ENCODE peak calls at places on chromosomes 4 and X, in four cellular contexts. One of them, this sample, is unnamed.

GRCh38 chr4:56613101-56613862 is 67.8 kb downstream of the HOPX start:
- DNase-seq in NCI-H1105 treated with DMSO at 0.1 percent for 48 hours: no peak
- DNase-seq in neural crest cell: no peak
- DNase-seq in NCI-H1417 treated with DMSO at 0.1 percent for 48 hours: no peak
- DNase-seq in this sample: no peak

GRCh38 chr4:152956650-152957436 is 20.7 kb downstream of the FHDC1 start:
- DNase-seq in NCI-H1105 treated with DMSO at 0.1 percent for 48 hours: no peak
- DNase-seq in NCI-H1417 treated with DMSO at 0.1 percent for 48 hours: no peak
- DNase-seq in neural crest cell: no peak
- DNase-seq in this sample: no peak

GRCh38 chr4:730511-730910 is 24.9 kb downstream of the PCGF3 start:
- DNase-seq in NCI-H1105 treated with DMSO at 0.1 percent for 48 hours: no peak
- DNase-seq in neural crest cell: no peak
- DNase-seq in NCI-H1417 treated with DMSO at 0.1 percent for 48 hours: no peak
- DNase-seq in this sample: no peak

GRCh38 chrX:20545538-20545937 is 278.8 kb upstream of the RPS6KA3 start:
- DNase-seq in neural crest cell: no peak
- DNase-seq in NCI-H1417 treated with DMSO at 0.1 percent for 48 hours: no peak
- DNase-seq in NCI-H1105 treated with DMSO at 0.1 percent for 48 hours: no peak
- DNase-seq in this sample: no peak

GRCh38 chr4:141933978-141934377 is 297.6 kb downstream of the IL15 start:
- DNase-seq in neural crest cell: no peak
- DNase-seq in NCI-H1105 treated with DMSO at 0.1 percent for 48 hours: no peak
- DNase-seq in NCI-H1417 treated with DMSO at 0.1 percent for 48 hours: no peak
- DNase-seq in this sample: no peak

GRCh38 chr4:112201915-112202505 is 29.6 kb upstream of the AP1AR start:
- DNase-seq in neural crest cell: no peak
- DNase-seq in NCI-H1105 treated with DMSO at 0.1 percent for 48 hours: no peak
- DNase-seq in NCI-H1417 treated with DMSO at 0.1 percent for 48 hours: no peak
- DNase-seq in this sample: no peak

GRCh38 chrX:41720125-41720780 is 3.7 kb upstream of the GPR82 start:
- DNase-seq in neural crest cell: no peak
- DNase-seq in NCI-H1105 treated with DMSO at 0.1 percent for 48 hours: no peak
- DNase-seq in NCI-H1417 treated with DMSO at 0.1 percent for 48 hours: no peak
- DNase-seq in this sample: peak; percentile 54

GRCh38 chr4:27068151-27068862 is 207.7 kb downstream of the STIM2 start:
- DNase-seq in NCI-H1417 treated with DMSO at 0.1 percent for 48 hours: no peak
- DNase-seq in neural crest cell: no peak
- DNase-seq in NCI-H1105 treated with DMSO at 0.1 percent for 48 hours: no peak
- DNase-seq in this sample: no peak

GRCh38 chr4:19177616-19178015 is 1074.1 kb upstream of the SLIT2 start:
- DNase-seq in neural crest cell: no peak
- DNase-seq in NCI-H1417 treated with DMSO at 0.1 percent for 48 hours: no peak
- DNase-seq in NCI-H1105 treated with DMSO at 0.1 percent for 48 hours: no peak
- DNase-seq in this sample: no peak

GRCh38 chrX:80430826-80431501 is 10.7 kb downstream of the TENT5D start:
- DNase-seq in neural crest cell: no peak
- DNase-seq in NCI-H1105 treated with DMSO at 0.1 percent for 48 hours: no peak
- DNase-seq in NCI-H1417 treated with DMSO at 0.1 percent for 48 hours: no peak
- DNase-seq in this sample: no peak

GRCh38 chr4:186809070-186809469 is 85.4 kb upstream of the FAT1 start:
- DNase-seq in NCI-H1105 treated with DMSO at 0.1 percent for 48 hours: no peak
- DNase-seq in neural crest cell: no peak
- DNase-seq in NCI-H1417 treated with DMSO at 0.1 percent for 48 hours: no peak
- DNase-seq in this sample: no peak

GRCh38 chr4:25358515-25359275 is 18.4 kb upstream of the ANAPC4 start:
- DNase-seq in NCI-H1105 treated with DMSO at 0.1 percent for 48 hours: no peak
- DNase-seq in neural crest cell: no peak
- DNase-seq in NCI-H1417 treated with DMSO at 0.1 percent for 48 hours: no peak
- DNase-seq in this sample: no peak

GRCh38 chr4:184100297-184100885 is 117.3 kb downstream of the ENPP6 start:
- DNase-seq in NCI-H1417 treated with DMSO at 0.1 percent for 48 hours: no peak
- DNase-seq in NCI-H1105 treated with DMSO at 0.1 percent for 48 hours: no peak
- DNase-seq in neural crest cell: peak; percentile 67
- DNase-seq in this sample: no peak

GRCh38 chr4:7761720-7762119 is 177.9 kb downstream of the AFAP1 start:
- DNase-seq in neural crest cell: peak; percentile 68
- DNase-seq in NCI-H1105 treated with DMSO at 0.1 percent for 48 hours: no peak
- DNase-seq in NCI-H1417 treated with DMSO at 0.1 percent for 48 hours: no peak
- DNase-seq in this sample: peak; percentile 22

GRCh38 chrX:15815779-15816452 is 25.6 kb downstream of the ZRSR2 start:
- DNase-seq in NCI-H1105 treated with DMSO at 0.1 percent for 48 hours: no peak
- DNase-seq in NCI-H1417 treated with DMSO at 0.1 percent for 48 hours: no peak
- DNase-seq in neural crest cell: peak; percentile 8
- DNase-seq in this sample: no peak

GRCh38 chr4:165367040-165367439 is 11.8 kb upstream of the CPE start:
- DNase-seq in neural crest cell: no peak
- DNase-seq in NCI-H1105 treated with DMSO at 0.1 percent for 48 hours: no peak
- DNase-seq in NCI-H1417 treated with DMSO at 0.1 percent for 48 hours: no peak
- DNase-seq in this sample: no peak

GRCh38 chrX:9651737-9652136 is 113.9 kb downstream of the GPR143 start:
- DNase-seq in NCI-H1417 treated with DMSO at 0.1 percent for 48 hours: no peak
- DNase-seq in neural crest cell: no peak
- DNase-seq in NCI-H1105 treated with DMSO at 0.1 percent for 48 hours: no peak
- DNase-seq in this sample: no peak

GRCh38 chr4:109912706-109913621 is at the start of gene EGF:
- DNase-seq in NCI-H1417 treated with DMSO at 0.1 percent for 48 hours: no peak
- DNase-seq in neural crest cell: no peak
- DNase-seq in NCI-H1105 treated with DMSO at 0.1 percent for 48 hours: no peak
- DNase-seq in this sample: no peak

GRCh38 chr4:169100656-169101055 is 90.6 kb upstream of the CBR4 start:
- DNase-seq in NCI-H1105 treated with DMSO at 0.1 percent for 48 hours: no peak
- DNase-seq in NCI-H1417 treated with DMSO at 0.1 percent for 48 hours: no peak
- DNase-seq in neural crest cell: no peak
- DNase-seq in this sample: no peak

GRCh38 chr4:139736257-139736626 is 70.6 kb downstream of the MGST2 start:
- DNase-seq in neural crest cell: no peak
- DNase-seq in NCI-H1105 treated with DMSO at 0.1 percent for 48 hours: no peak
- DNase-seq in NCI-H1417 treated with DMSO at 0.1 percent for 48 hours: no peak
- DNase-seq in this sample: no peak

GRCh38 chrX:119417842-119418241 is 18.7 kb downstream of the SLC25A43 start:
- DNase-seq in neural crest cell: no peak
- DNase-seq in NCI-H1105 treated with DMSO at 0.1 percent for 48 hours: no peak
- DNase-seq in NCI-H1417 treated with DMSO at 0.1 percent for 48 hours: no peak
- DNase-seq in this sample: no peak

GRCh38 chrX:776529-777230 is 146.1 kb downstream of the SHOX start:
- DNase-seq in neural crest cell: no peak
- DNase-seq in NCI-H1417 treated with DMSO at 0.1 percent for 48 hours: no peak
- DNase-seq in NCI-H1105 treated with DMSO at 0.1 percent for 48 hours: no peak
- DNase-seq in this sample: no peak

GRCh38 chr4:22471999-22472434 is 43.8 kb downstream of the ADGRA3 start:
- DNase-seq in NCI-H1417 treated with DMSO at 0.1 percent for 48 hours: no peak
- DNase-seq in neural crest cell: no peak
- DNase-seq in NCI-H1105 treated with DMSO at 0.1 percent for 48 hours: no peak
- DNase-seq in this sample: no peak

GRCh38 chrX:150155396-150156048 is 207.6 kb upstream of the MAMLD1 start:
- DNase-seq in neural crest cell: no peak
- DNase-seq in NCI-H1417 treated with DMSO at 0.1 percent for 48 hours: no peak
- DNase-seq in NCI-H1105 treated with DMSO at 0.1 percent for 48 hours: peak; percentile 11
- DNase-seq in this sample: no peak

GRCh38 chr4:153595894-153596601 is 88.0 kb upstream of the TLR2 start:
- DNase-seq in NCI-H1105 treated with DMSO at 0.1 percent for 48 hours: no peak
- DNase-seq in neural crest cell: no peak
- DNase-seq in NCI-H1417 treated with DMSO at 0.1 percent for 48 hours: no peak
- DNase-seq in this sample: no peak

GRCh38 chr4:26806331-26806730 is 54.3 kb upstream of the STIM2 start:
- DNase-seq in NCI-H1105 treated with DMSO at 0.1 percent for 48 hours: no peak
- DNase-seq in NCI-H1417 treated with DMSO at 0.1 percent for 48 hours: no peak
- DNase-seq in neural crest cell: no peak
- DNase-seq in this sample: no peak

GRCh38 chr4:142427456-142427855 is 418.6 kb downstream of the INPP4B start:
- DNase-seq in NCI-H1105 treated with DMSO at 0.1 percent for 48 hours: no peak
- DNase-seq in NCI-H1417 treated with DMSO at 0.1 percent for 48 hours: no peak
- DNase-seq in neural crest cell: no peak
- DNase-seq in this sample: no peak

GRCh38 chr4:48254381-48255072 is 15.1 kb downstream of the TEC start:
- DNase-seq in neural crest cell: no peak
- DNase-seq in NCI-H1105 treated with DMSO at 0.1 percent for 48 hours: peak; percentile 89
- DNase-seq in NCI-H1417 treated with DMSO at 0.1 percent for 48 hours: no peak
- DNase-seq in this sample: no peak

GRCh38 chrX:103941201-103941975 is 21.0 kb upstream of the TMSB15B start:
- DNase-seq in NCI-H1105 treated with DMSO at 0.1 percent for 48 hours: peak; percentile 22
- DNase-seq in neural crest cell: no peak
- DNase-seq in NCI-H1417 treated with DMSO at 0.1 percent for 48 hours: peak; percentile 9
- DNase-seq in this sample: no peak

GRCh38 chr4:170030121-170030520 is 3.9 kb upstream of the MFAP3L start:
- DNase-seq in NCI-H1417 treated with DMSO at 0.1 percent for 48 hours: no peak
- DNase-seq in neural crest cell: no peak
- DNase-seq in NCI-H1105 treated with DMSO at 0.1 percent for 48 hours: no peak
- DNase-seq in this sample: no peak

GRCh38 chrX:57367649-57368048 is 81.1 kb downstream of the FAAH2 start:
- DNase-seq in neural crest cell: no peak
- DNase-seq in NCI-H1105 treated with DMSO at 0.1 percent for 48 hours: peak; percentile 4
- DNase-seq in NCI-H1417 treated with DMSO at 0.1 percent for 48 hours: no peak
- DNase-seq in this sample: no peak

GRCh38 chr4:158032733-158033415 is 140.0 kb downstream of the GASK1B start:
- DNase-seq in NCI-H1417 treated with DMSO at 0.1 percent for 48 hours: no peak
- DNase-seq in NCI-H1105 treated with DMSO at 0.1 percent for 48 hours: no peak
- DNase-seq in neural crest cell: no peak
- DNase-seq in this sample: no peak

GRCh38 chr4:70182517-70183167 is 12.9 kb upstream of the ODAM start:
- DNase-seq in neural crest cell: no peak
- DNase-seq in NCI-H1417 treated with DMSO at 0.1 percent for 48 hours: no peak
- DNase-seq in NCI-H1105 treated with DMSO at 0.1 percent for 48 hours: no peak
- DNase-seq in this sample: no peak

GRCh38 chrX:154460326-154460725 is 2.2 kb downstream of the PLXNA3 start:
- DNase-seq in neural crest cell: no peak
- DNase-seq in NCI-H1417 treated with DMSO at 0.1 percent for 48 hours: no peak
- DNase-seq in NCI-H1105 treated with DMSO at 0.1 percent for 48 hours: no peak
- DNase-seq in this sample: no peak

GRCh38 chr4:29565256-29565655 is 1154.9 kb upstream of the PCDH7 start:
- DNase-seq in neural crest cell: no peak
- DNase-seq in NCI-H1105 treated with DMSO at 0.1 percent for 48 hours: no peak
- DNase-seq in NCI-H1417 treated with DMSO at 0.1 percent for 48 hours: no peak
- DNase-seq in this sample: no peak

GRCh38 chrX:11187001-11187400 is 75.9 kb downstream of the HCCS start:
- DNase-seq in neural crest cell: no peak
- DNase-seq in NCI-H1417 treated with DMSO at 0.1 percent for 48 hours: no peak
- DNase-seq in NCI-H1105 treated with DMSO at 0.1 percent for 48 hours: no peak
- DNase-seq in this sample: no peak

GRCh38 chr4:8794491-8794890 is 77.1 kb downstream of the HMX1 start:
- DNase-seq in NCI-H1417 treated with DMSO at 0.1 percent for 48 hours: no peak
- DNase-seq in NCI-H1105 treated with DMSO at 0.1 percent for 48 hours: no peak
- DNase-seq in neural crest cell: no peak
- DNase-seq in this sample: no peak

GRCh38 chr4:142815834-142816233 is 30.3 kb downstream of the INPP4B start:
- DNase-seq in NCI-H1417 treated with DMSO at 0.1 percent for 48 hours: no peak
- DNase-seq in neural crest cell: no peak
- DNase-seq in NCI-H1105 treated with DMSO at 0.1 percent for 48 hours: no peak
- DNase-seq in this sample: no peak

This sample was measured in central memory CD8-positive, alpha-beta T cell.